ENCODE peak calls at places on chromosomes 5 and 9, in four cellular contexts. B is HL-60, N is K562, X is GM12878. Y is an unnamed sample.

GRCh38 chr9:37566716-37567115 is 9.5 kb downstream of the FBXO10 start:
- DNase-seq in B (no peak), N (no peak), X (no peak), Y (no peak)

GRCh38 chr5:181127907-181128626 is 2.9 kb downstream of the OR2V1 start:
- DNase-seq in B (no peak), N (no peak), X (no peak), Y (no peak)

GRCh38 chr5:151523335-151523734 is 67.8 kb downstream of the FAT2 start:
- DNase-seq in B (peak; percentile 69), N (peak; percentile 55), X (no peak), Y (peak; percentile 54)

GRCh38 chr5:5342784-5343183 is 79.7 kb upstream of the ICE1 start:
- DNase-seq in B (no peak), N (no peak), X (no peak), Y (no peak)

GRCh38 chr5:171312129-171312819 is 3.2 kb downstream of the TLX3 start:
- DNase-seq in B (no peak), N (no peak), X (no peak), Y (no peak)

GRCh38 chr5:80125962-80126480 is 90.9 kb downstream of the THBS4 start:
- DNase-seq in B (no peak), N (no peak), X (peak; percentile 93), Y (no peak)

GRCh38 chr9:70865471-70865870 is 255.9 kb downstream of the TRPM3 start:
- DNase-seq in B (peak; percentile 66), N (no peak), X (no peak), Y (no peak)

GRCh38 chr5:96931605-96932004 is 4.3 kb upstream of the LNPEP start:
- DNase-seq in B (peak; percentile 24), N (no peak), X (no peak), Y (no peak)

GRCh38 chr9:79569814-79570448 is 1.8 kb upstream of the TLE4 start:
- DNase-seq in B (no peak), N (no peak), X (no peak), Y (no peak)

GRCh38 chr5:180020176-180020575 is 51.4 kb downstream of the RNF130 start:
- DNase-seq in B (no peak), N (no peak), X (no peak), Y (no peak)

GRCh38 chr9:99199938-99200539 is 21.7 kb downstream of the ALG2 start:
- DNase-seq in B (no peak), N (no peak), X (no peak), Y (no peak)

GRCh38 chr9:73805853-73806458 is 654.3 kb downstream of the ANXA1 start:
- DNase-seq in B (no peak), N (no peak), X (no peak), Y (no peak)

GRCh38 chr9:109455861-109456260 is 42.2 kb downstream of the PTPN3 start:
- DNase-seq in B (no peak), N (no peak), X (no peak), Y (no peak)

GRCh38 chr9:27436234-27436633 is 87.9 kb upstream of the IFNK start:
- DNase-seq in B (no peak), N (no peak), X (no peak), Y (no peak)

GRCh38 chr5:40914835-40915234 is 5.5 kb downstream of the C7 start:
- DNase-seq in B (no peak), N (no peak), X (no peak), Y (no peak)

GRCh38 chr5:95870105-95870672 is 47.7 kb upstream of the GLRX start:
- DNase-seq in B (no peak), N (no peak), X (peak; percentile 65), Y (no peak)

DNA sequence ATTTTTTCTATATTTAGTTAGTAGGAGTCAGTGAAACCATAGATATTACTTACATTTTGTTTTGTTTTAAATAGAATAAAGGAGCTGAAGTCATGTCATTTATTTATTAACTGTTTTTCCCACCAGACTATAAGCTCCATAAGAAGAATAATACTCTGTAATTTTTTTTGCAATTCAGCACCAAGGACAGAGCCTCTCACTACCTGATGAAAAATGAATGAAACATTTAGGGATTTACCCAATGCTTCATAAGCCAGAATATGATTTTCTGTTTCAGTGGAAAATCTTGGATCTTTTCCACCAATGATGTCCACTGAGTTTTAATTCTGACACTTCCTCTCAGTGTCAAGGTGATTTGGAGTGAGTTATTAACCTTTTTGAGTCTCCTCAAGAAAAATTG is 624.9 kb upstream of the GRAMD2B start:
- DNase-seq in B (no peak), N (no peak), X (no peak), Y (no peak)
- TF ChIP-seq SPI1 in B (no peak), N (no peak), X (no peak), Y (no peak)

DNA sequence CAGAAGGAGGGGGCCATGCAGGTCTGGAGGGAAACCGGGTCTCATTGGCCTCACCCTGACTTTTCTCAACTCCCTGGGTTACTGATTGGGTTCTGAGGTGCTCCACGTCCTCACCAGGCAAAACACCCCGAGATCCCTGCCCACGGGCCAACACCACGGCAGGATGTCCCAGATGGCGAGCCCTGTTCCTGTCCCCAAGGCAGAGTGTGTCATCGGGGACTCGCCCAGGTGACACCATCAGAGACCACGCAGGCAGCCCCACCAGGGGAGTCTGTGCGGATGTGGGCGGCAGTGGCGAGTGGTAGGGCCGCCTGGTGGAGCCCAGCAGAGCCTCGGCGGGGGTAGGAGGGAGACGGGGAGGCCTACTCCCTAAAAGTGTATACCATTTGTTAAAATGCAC is 59.0 kb upstream of the UBAC1 start:
- DNase-seq in B (no peak), N (no peak), X (no peak), Y (no peak)
- TF ChIP-seq SPI1 in B (no peak), N (no peak), X (no peak), Y (no peak)

GRCh38 chr9:17082343-17082742 is 52.5 kb upstream of the CNTLN start:
- DNase-seq in B (no peak), N (no peak), X (no peak), Y (no peak)
- TF ChIP-seq SPI1 in B (no peak), N (no peak), X (no peak), Y (no peak)

GRCh38 chr5:38723423-38723822 is 122.4 kb upstream of the OSMR start:
- DNase-seq in B (no peak), N (no peak), X (no peak), Y (no peak)

GRCh38 chr5:38720691-38721361 is 125.0 kb upstream of the OSMR start:
- DNase-seq in B (no peak), N (no peak), X (no peak), Y (no peak)

GRCh38 chr5:38725419-38725865 is 120.4 kb upstream of the OSMR start:
- DNase-seq in B (no peak), N (no peak), X (no peak), Y (no peak)

GRCh38 chr5:38724301-38725030 is 121.3 kb upstream of the OSMR start:
- DNase-seq in B (no peak), N (no peak), X (no peak), Y (no peak)

GRCh38 chr5:38722918-38723317 is 122.9 kb upstream of the OSMR start:
- DNase-seq in B (no peak), N (no peak), X (no peak), Y (no peak)
- TF ChIP-seq SPI1 in B (no peak), N (no peak), X (no peak), Y (no peak)

DNA sequence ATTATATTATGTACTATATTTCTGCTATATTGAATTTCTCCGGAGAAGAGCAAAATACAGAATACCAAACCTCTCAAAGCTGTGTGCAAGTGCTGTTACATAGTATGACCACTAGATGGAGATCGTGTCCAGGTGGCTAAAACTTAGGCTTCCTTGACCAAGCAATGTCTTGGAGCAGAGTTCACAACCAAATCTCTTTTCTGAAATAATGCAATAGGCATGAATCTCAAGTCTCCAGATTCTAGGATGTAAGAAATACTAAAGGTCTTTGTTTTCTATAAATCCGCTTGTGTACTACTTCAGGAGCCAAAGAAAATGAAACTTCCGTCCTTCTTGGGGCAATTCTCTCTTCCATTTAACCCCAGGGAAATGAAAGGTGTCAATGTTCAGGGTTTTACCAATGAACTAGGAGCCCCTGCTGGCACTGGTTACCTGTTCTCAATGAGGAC is 181.5 kb upstream of the RAI14 start:
- DNase-seq in B (peak; percentile 28), N (peak; percentile 72), X (no peak), Y (no peak)
- TF ChIP-seq SPI1 in B (no peak), N (no peak), X (no peak), Y (no peak)

Y was measured in GM12891.